ENCODE peak calls at places on chromosome 15, in eight cellular contexts. V is cardiac fibroblast, J is NAMALWA, L is Right ventricle myocardium superior, T is RWPE1, Y is NCI-H446 treated with DMSO at 0.1 percent for 48 hours, P is left ventricle myocardium inferior, M is activated gamma-delta T cell treated with Interleukin-2 at 50 U/mL for 16 hours. D is an unnamed sample.

GRCh38 chr15:87736921-87737389 is 519.6 kb downstream of the NTRK3 start:
- DNase-seq in V (no peak), J (no peak), L (no peak), T (no peak), Y (no peak), P (no peak), M (no peak), D (no peak)

GRCh38 chr15:99114511-99115299 is 9.8 kb downstream of the SYNM start:
- DNase-seq in V (no peak), J (no peak), L (no peak), T (no peak), Y (no peak), P (no peak), M (no peak), D (peak)

GRCh38 chr15:35751421-35752133 is 205.6 kb upstream of the DPH6 start:
- DNase-seq in V (peak), J (peak), L (peak), T (peak), Y (peak), P (peak), M (peak), D (peak)

GRCh38 chr15:28005004-28005527 is 94.0 kb downstream of the OCA2 start:
- DNase-seq in V (no peak), J (no peak), L (no peak), T (no peak), Y (no peak), P (no peak), M (no peak), D (no peak)

GRCh38 chr15:85973584-85974347 is 105.9 kb upstream of the AGBL1 start:
- DNase-seq in V (no peak), J (no peak), L (no peak), T (no peak), Y (no peak), P (no peak), M (no peak), D (no peak)

GRCh38 chr15:89993344-89993743 is 7.8 kb upstream of the ZNF710 start:
- DNase-seq in V (no peak), J (no peak), L (no peak), T (no peak), Y (no peak), P (no peak), M (no peak), D (no peak)

GRCh38 chr15:75695206-75695605 is 17.4 kb downstream of the CSPG4 start:
- DNase-seq in V (no peak), J (peak), L (no peak), T (no peak), Y (no peak), P (no peak), M (no peak), D (no peak)

GRCh38 chr15:95620934-95621579 is 709.4 kb upstream of the NR2F2 start:
- DNase-seq in V (peak), J (no peak), L (no peak), T (no peak), Y (no peak), P (no peak), M (no peak), D (no peak)

GRCh38 chr15:95405447-95405846 is 925.1 kb upstream of the NR2F2 start:
- DNase-seq in V (peak), J (no peak), L (no peak), T (no peak), Y (no peak), P (no peak), M (no peak), D (no peak)

GRCh38 chr15:68674975-68675374 is 96.2 kb downstream of the CORO2B start:
- DNase-seq in V (no peak), J (no peak), L (no peak), T (peak), Y (no peak), P (no peak), M (no peak), D (no peak)

GRCh38 chr15:99931703-99932603 is 198.7 kb upstream of the LYSMD4 start:
- DNase-seq in V (no peak), J (no peak), L (no peak), T (no peak), Y (no peak), P (no peak), M (no peak), D (no peak)

GRCh38 chr15:100615801-100616200 is 13.4 kb downstream of the ASB7 start:
- DNase-seq in V (no peak), J (no peak), L (no peak), T (no peak), Y (no peak), P (no peak), M (no peak), D (no peak)

GRCh38 chr15:52082197-52083036 is 30.2 kb downstream of the BCL2L10 start:
- DNase-seq in V (peak), J (peak), L (no peak), T (no peak), Y (no peak), P (no peak), M (no peak), D (no peak)

GRCh38 chr15:33104276-33104675 is 90.2 kb downstream of the FMN1 start:
- DNase-seq in V (peak), J (no peak), L (no peak), T (no peak), Y (no peak), P (no peak), M (peak), D (no peak)

GRCh38 chr15:67105065-67105951 is 39.9 kb downstream of the SMAD3 start:
- DNase-seq in V (peak), J (no peak), L (peak), T (peak), Y (no peak), P (no peak), M (no peak), D (no peak)

GRCh38 chr15:77059761-77060345 is 11.1 kb downstream of the TSPAN3 start:
- DNase-seq in V (peak), J (peak), L (no peak), T (no peak), Y (no peak), P (no peak), M (no peak), D (no peak)

GRCh38 chr15:100090411-100090810 is 251.4 kb downstream of the ADAMTS17 start:
- DNase-seq in V (no peak), J (no peak), L (no peak), T (no peak), Y (no peak), P (no peak), M (no peak), D (no peak)

GRCh38 chr15:43086551-43086950 is 19.3 kb downstream of the UBR1 start:
- DNase-seq in V (no peak), J (no peak), L (no peak), T (no peak), Y (no peak), P (no peak), M (no peak), D (no peak)

GRCh38 chr15:40891810-40892448 is 2.3 kb upstream of the VPS18 start:
- DNase-seq in V (peak), J (peak), L (peak), T (peak), Y (no peak), P (no peak), M (no peak), D (no peak)

GRCh38 chr15:32705450-32705849 is 12.4 kb upstream of the GREM1 start:
- DNase-seq in V (no peak), J (no peak), L (no peak), T (no peak), Y (no peak), P (no peak), M (no peak), D (no peak)

GRCh38 chr15:89665449-89666146 is 10.3 kb upstream of the KIF7 start:
- DNase-seq in V (peak), J (no peak), L (peak), T (peak), Y (no peak), P (peak), M (no peak), D (peak)

GRCh38 chr15:76663529-76663928 is 241.6 kb downstream of the SCAPER start:
- DNase-seq in V (no peak), J (peak), L (no peak), T (no peak), Y (no peak), P (no peak), M (no peak), D (no peak)

GRCh38 chr15:42549052-42549491 is 434 bp downstream of the HAUS2 start:
- DNase-seq in V (peak), J (peak), L (no peak), T (peak), Y (no peak), P (no peak), M (no peak), D (no peak)

GRCh38 chr15:68672781-68673205 is 94.0 kb downstream of the CORO2B start:
- DNase-seq in V (peak), J (peak), L (no peak), T (no peak), Y (peak), P (no peak), M (no peak), D (no peak)

GRCh38 chr15:85834651-85835050 is 39.9 kb upstream of the KLHL25 start:
- DNase-seq in V (no peak), J (no peak), L (no peak), T (no peak), Y (no peak), P (no peak), M (no peak), D (no peak)

GRCh38 chr15:49876401-49877038 is 242.5 kb downstream of the ATP8B4 start:
- DNase-seq in V (peak), J (no peak), L (no peak), T (no peak), Y (no peak), P (peak), M (no peak), D (no peak)

GRCh38 chr15:59736181-59736580 is 47.1 kb upstream of the BNIP2 start:
- DNase-seq in V (no peak), J (peak), L (no peak), T (no peak), Y (no peak), P (no peak), M (no peak), D (no peak)

GRCh38 chr15:29904731-29905417 is 82.6 kb upstream of the TJP1 start:
- DNase-seq in V (no peak), J (no peak), L (no peak), T (no peak), Y (no peak), P (no peak), M (no peak), D (no peak)

GRCh38 chr15:93235321-93235720 is 146.3 kb upstream of the RGMA start:
- DNase-seq in V (no peak), J (no peak), L (no peak), T (no peak), Y (no peak), P (no peak), M (no peak), D (no peak)

GRCh38 chr15:74055804-74056203 is 26.5 kb downstream of the GOLGA6A start:
- DNase-seq in V (no peak), J (no peak), L (no peak), T (no peak), Y (no peak), P (no peak), M (no peak), D (no peak)

GRCh38 chr15:37618368-37618767 is 316.1 kb upstream of the TMCO5A start:
- DNase-seq in V (no peak), J (no peak), L (no peak), T (no peak), Y (no peak), P (no peak), M (no peak), D (no peak)

GRCh38 chr15:85485956-85486567 is 105.7 kb downstream of the AKAP13 start:
- DNase-seq in V (peak), J (peak), L (no peak), T (peak), Y (peak), P (no peak), M (peak), D (no peak)

GRCh38 chr15:78303729-78304486 is 4.5 kb upstream of the SKIC8 start:
- DNase-seq in V (no peak), J (no peak), L (no peak), T (no peak), Y (no peak), P (no peak), M (no peak), D (no peak)